ENCODE peak calls at places on chromosome 17, in nine cellular contexts. One of them, this sample, is unnamed.
A peak's percentile ranks its signal among the peaks of the same experiment; 100 is the strongest.

GRCh38 chr17:82053130-82053529 is 1.4 kb downstream of the GPS1 start:
- DNase-seq in stomach: no peak
- DNase-seq in breast epithelium: no peak
- DNase-seq in upper lobe of left lung: no peak
- DNase-seq in GM12891: no peak
- DNase-seq in Panc1: no peak
- DNase-seq in transverse colon: no peak
- DNase-seq in GM23338: no peak
- DNase-seq in K562: no peak
- DNase-seq in this sample: peak; percentile 69

GRCh38 chr17:11272191-11272590 is 31.2 kb downstream of the SHISA6 start:
- DNase-seq in stomach: no peak
- DNase-seq in breast epithelium: no peak
- DNase-seq in upper lobe of left lung: no peak
- DNase-seq in GM12891: no peak
- DNase-seq in Panc1: no peak
- DNase-seq in transverse colon: no peak
- DNase-seq in GM23338: no peak
- DNase-seq in K562: no peak
- DNase-seq in this sample: no peak

GRCh38 chr17:10052414-10052813 is 146.0 kb downstream of the GAS7 start:
- DNase-seq in stomach: no peak
- DNase-seq in breast epithelium: no peak
- DNase-seq in upper lobe of left lung: no peak
- DNase-seq in GM12891: no peak
- DNase-seq in Panc1: no peak
- DNase-seq in transverse colon: no peak
- DNase-seq in GM23338: no peak
- DNase-seq in K562: no peak
- DNase-seq in this sample: no peak

GRCh38 chr17:53837131-53837530 is 14.4 kb downstream of the KIF2B start:
- DNase-seq in stomach: no peak
- DNase-seq in breast epithelium: no peak
- DNase-seq in upper lobe of left lung: no peak
- DNase-seq in GM12891: no peak
- DNase-seq in Panc1: no peak
- DNase-seq in transverse colon: no peak
- DNase-seq in GM23338: no peak
- DNase-seq in K562: no peak
- DNase-seq in this sample: no peak

GRCh38 chr17:19290047-19290705 is 53.0 kb downstream of the EPN2 start:
- DNase-seq in stomach: no peak
- DNase-seq in breast epithelium: no peak
- DNase-seq in upper lobe of left lung: no peak
- DNase-seq in GM12891: no peak
- DNase-seq in Panc1: no peak
- DNase-seq in transverse colon: no peak
- DNase-seq in GM23338: no peak
- DNase-seq in K562: no peak
- DNase-seq in this sample: peak; percentile 63

GRCh38 chr17:30372755-30373154 is 6.0 kb upstream of the CPD start:
- DNase-seq in stomach: no peak
- DNase-seq in breast epithelium: no peak
- DNase-seq in upper lobe of left lung: no peak
- DNase-seq in GM12891: no peak
- DNase-seq in Panc1: no peak
- DNase-seq in transverse colon: no peak
- DNase-seq in GM23338: peak; percentile 50
- DNase-seq in K562: peak; percentile 19
- DNase-seq in this sample: no peak

GRCh38 chr17:82003411-82004381 is 19.0 kb downstream of the CENPX start:
- DNase-seq in stomach: no peak
- DNase-seq in breast epithelium: peak; percentile 70
- DNase-seq in upper lobe of left lung: no peak
- DNase-seq in GM12891: no peak
- DNase-seq in Panc1: peak; percentile 41
- DNase-seq in transverse colon: peak; percentile 53
- DNase-seq in GM23338: no peak
- DNase-seq in K562: no peak
- DNase-seq in this sample: no peak

GRCh38 chr17:73493212-73493814 is 150.9 kb downstream of the SDK2 start:
- DNase-seq in stomach: no peak
- DNase-seq in breast epithelium: no peak
- DNase-seq in upper lobe of left lung: no peak
- DNase-seq in GM12891: no peak
- DNase-seq in Panc1: no peak
- DNase-seq in transverse colon: no peak
- DNase-seq in GM23338: peak; percentile 69
- DNase-seq in K562: no peak
- DNase-seq in this sample: peak; percentile 39

GRCh38 chr17:82978765-82979349 is 100.6 kb upstream of the METRNL start:
- DNase-seq in stomach: no peak
- DNase-seq in breast epithelium: no peak
- DNase-seq in upper lobe of left lung: no peak
- DNase-seq in GM12891: peak; percentile 52
- DNase-seq in Panc1: no peak
- DNase-seq in transverse colon: no peak
- DNase-seq in GM23338: no peak
- DNase-seq in K562: no peak
- DNase-seq in this sample: no peak

GRCh38 chr17:72879877-72880276 is 212.6 kb downstream of the SLC39A11 start:
- DNase-seq in stomach: no peak
- DNase-seq in breast epithelium: no peak
- DNase-seq in upper lobe of left lung: no peak
- DNase-seq in GM12891: no peak
- DNase-seq in Panc1: no peak
- DNase-seq in transverse colon: no peak
- DNase-seq in GM23338: no peak
- DNase-seq in K562: no peak
- DNase-seq in this sample: no peak

GRCh38 chr17:72373910-72374741 is 253.3 kb downstream of the SOX9 start:
- DNase-seq in stomach: no peak
- DNase-seq in breast epithelium: no peak
- DNase-seq in upper lobe of left lung: no peak
- DNase-seq in GM12891: no peak
- DNase-seq in Panc1: no peak
- DNase-seq in transverse colon: no peak
- DNase-seq in GM23338: no peak
- DNase-seq in K562: no peak
- DNase-seq in this sample: no peak

GRCh38 chr17:1783834-1784611 is 22.2 kb downstream of the SERPINF1 start:
- DNase-seq in stomach: peak; percentile 63
- DNase-seq in breast epithelium: no peak
- DNase-seq in upper lobe of left lung: peak; percentile 94
- DNase-seq in GM12891: no peak
- DNase-seq in Panc1: peak; percentile 8
- DNase-seq in transverse colon: peak; percentile 74
- DNase-seq in GM23338: peak; percentile 55
- DNase-seq in K562: peak; percentile 56
- DNase-seq in this sample: peak; percentile 87

GRCh38 chr17:50058296-50058945 is 2.5 kb downstream of the ITGA3 start:
- DNase-seq in stomach: no peak
- DNase-seq in breast epithelium: no peak
- DNase-seq in upper lobe of left lung: no peak
- DNase-seq in GM12891: no peak
- DNase-seq in Panc1: no peak
- DNase-seq in transverse colon: no peak
- DNase-seq in GM23338: no peak
- DNase-seq in K562: no peak
- DNase-seq in this sample: peak; percentile 42
- TF ChIP-seq POLR2AphosphoS5 in stomach: no peak
- TF ChIP-seq POLR2AphosphoS5 in breast epithelium: no peak
- TF ChIP-seq POLR2AphosphoS5 in upper lobe of left lung: peak; percentile 51
- TF ChIP-seq POLR2AphosphoS5 in GM12891: no peak
- TF ChIP-seq POLR2AphosphoS5 in Panc1: no peak
- TF ChIP-seq POLR2AphosphoS5 in transverse colon: peak; percentile 85
- TF ChIP-seq POLR2AphosphoS5 in GM23338: no peak
- TF ChIP-seq POLR2AphosphoS5 in K562: no peak
- TF ChIP-seq POLR2AphosphoS5 in this sample: peak; percentile 33

DNA sequence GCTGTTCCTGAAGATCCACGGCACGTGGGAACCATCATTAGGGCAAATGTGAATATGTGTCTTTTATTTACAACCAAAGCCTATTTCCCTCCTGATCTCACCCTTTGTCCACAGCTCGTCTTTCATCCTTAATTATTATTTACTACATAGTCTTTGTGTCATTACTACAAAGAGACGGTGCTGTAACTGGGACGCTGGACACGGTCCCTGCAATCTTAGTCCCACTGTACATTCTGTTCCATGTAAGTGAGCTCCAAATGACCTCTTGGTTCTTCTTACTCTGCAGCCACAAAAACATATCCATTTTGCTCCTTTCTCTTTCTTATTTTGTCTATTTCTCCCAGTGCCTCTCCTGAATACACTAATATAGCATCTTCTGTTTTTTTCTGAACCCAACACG is 12.7 kb upstream of the KRT23 start:
- DNase-seq in stomach: no peak
- DNase-seq in breast epithelium: no peak
- DNase-seq in upper lobe of left lung: no peak
- DNase-seq in GM12891: no peak
- DNase-seq in Panc1: no peak
- DNase-seq in transverse colon: no peak
- DNase-seq in GM23338: no peak
- DNase-seq in K562: no peak
- DNase-seq in this sample: no peak
- TF ChIP-seq POLR2AphosphoS5 in stomach: no peak
- TF ChIP-seq POLR2AphosphoS5 in breast epithelium: no peak
- TF ChIP-seq POLR2AphosphoS5 in upper lobe of left lung: no peak
- TF ChIP-seq POLR2AphosphoS5 in GM12891: no peak
- TF ChIP-seq POLR2AphosphoS5 in Panc1: no peak
- TF ChIP-seq POLR2AphosphoS5 in transverse colon: no peak
- TF ChIP-seq POLR2AphosphoS5 in GM23338: no peak
- TF ChIP-seq POLR2AphosphoS5 in K562: no peak
- TF ChIP-seq POLR2AphosphoS5 in this sample: no peak

GRCh38 chr17:31493656-31494155 is 102.2 kb downstream of the RAB11FIP4 start:
- DNase-seq in stomach: no peak
- DNase-seq in breast epithelium: no peak
- DNase-seq in upper lobe of left lung: no peak
- DNase-seq in GM12891: no peak
- DNase-seq in Panc1: no peak
- DNase-seq in transverse colon: peak; percentile 37
- DNase-seq in GM23338: no peak
- DNase-seq in K562: no peak
- DNase-seq in this sample: no peak
- TF ChIP-seq POLR2AphosphoS5 in stomach: no peak
- TF ChIP-seq POLR2AphosphoS5 in breast epithelium: no peak
- TF ChIP-seq POLR2AphosphoS5 in upper lobe of left lung: no peak
- TF ChIP-seq POLR2AphosphoS5 in GM12891: no peak
- TF ChIP-seq POLR2AphosphoS5 in Panc1: no peak
- TF ChIP-seq POLR2AphosphoS5 in transverse colon: no peak
- TF ChIP-seq POLR2AphosphoS5 in GM23338: no peak
- TF ChIP-seq POLR2AphosphoS5 in K562: no peak
- TF ChIP-seq POLR2AphosphoS5 in this sample: no peak

GRCh38 chr17:76586741-76587487 is 1.3 kb upstream of the ST6GALNAC2 start:
- DNase-seq in stomach: no peak
- DNase-seq in breast epithelium: no peak
- DNase-seq in upper lobe of left lung: no peak
- DNase-seq in GM12891: no peak
- DNase-seq in Panc1: no peak
- DNase-seq in transverse colon: no peak
- DNase-seq in GM23338: peak; percentile 67
- DNase-seq in K562: no peak
- DNase-seq in this sample: no peak

GRCh38 chr17:76585048-76585648 is 512 bp downstream of the ST6GALNAC2 start:
- DNase-seq in stomach: peak; percentile 52
- DNase-seq in breast epithelium: no peak
- DNase-seq in upper lobe of left lung: peak; percentile 48
- DNase-seq in GM12891: no peak
- DNase-seq in Panc1: no peak
- DNase-seq in transverse colon: peak; percentile 43
- DNase-seq in GM23338: peak; percentile 53
- DNase-seq in K562: no peak
- DNase-seq in this sample: peak; percentile 86

GRCh38 chr17:76584427-76585047 is 1.1 kb downstream of the ST6GALNAC2 start:
- DNase-seq in stomach: no peak
- DNase-seq in breast epithelium: no peak
- DNase-seq in upper lobe of left lung: peak; percentile 45
- DNase-seq in GM12891: no peak
- DNase-seq in Panc1: no peak
- DNase-seq in transverse colon: no peak
- DNase-seq in GM23338: peak; percentile 76
- DNase-seq in K562: no peak
- DNase-seq in this sample: no peak

GRCh38 chr17:76588182-76588581 is 2.5 kb upstream of the ST6GALNAC2 start:
- DNase-seq in stomach: no peak
- DNase-seq in breast epithelium: no peak
- DNase-seq in upper lobe of left lung: no peak
- DNase-seq in GM12891: no peak
- DNase-seq in Panc1: no peak
- DNase-seq in transverse colon: no peak
- DNase-seq in GM23338: no peak
- DNase-seq in K562: no peak
- DNase-seq in this sample: no peak

DNA sequence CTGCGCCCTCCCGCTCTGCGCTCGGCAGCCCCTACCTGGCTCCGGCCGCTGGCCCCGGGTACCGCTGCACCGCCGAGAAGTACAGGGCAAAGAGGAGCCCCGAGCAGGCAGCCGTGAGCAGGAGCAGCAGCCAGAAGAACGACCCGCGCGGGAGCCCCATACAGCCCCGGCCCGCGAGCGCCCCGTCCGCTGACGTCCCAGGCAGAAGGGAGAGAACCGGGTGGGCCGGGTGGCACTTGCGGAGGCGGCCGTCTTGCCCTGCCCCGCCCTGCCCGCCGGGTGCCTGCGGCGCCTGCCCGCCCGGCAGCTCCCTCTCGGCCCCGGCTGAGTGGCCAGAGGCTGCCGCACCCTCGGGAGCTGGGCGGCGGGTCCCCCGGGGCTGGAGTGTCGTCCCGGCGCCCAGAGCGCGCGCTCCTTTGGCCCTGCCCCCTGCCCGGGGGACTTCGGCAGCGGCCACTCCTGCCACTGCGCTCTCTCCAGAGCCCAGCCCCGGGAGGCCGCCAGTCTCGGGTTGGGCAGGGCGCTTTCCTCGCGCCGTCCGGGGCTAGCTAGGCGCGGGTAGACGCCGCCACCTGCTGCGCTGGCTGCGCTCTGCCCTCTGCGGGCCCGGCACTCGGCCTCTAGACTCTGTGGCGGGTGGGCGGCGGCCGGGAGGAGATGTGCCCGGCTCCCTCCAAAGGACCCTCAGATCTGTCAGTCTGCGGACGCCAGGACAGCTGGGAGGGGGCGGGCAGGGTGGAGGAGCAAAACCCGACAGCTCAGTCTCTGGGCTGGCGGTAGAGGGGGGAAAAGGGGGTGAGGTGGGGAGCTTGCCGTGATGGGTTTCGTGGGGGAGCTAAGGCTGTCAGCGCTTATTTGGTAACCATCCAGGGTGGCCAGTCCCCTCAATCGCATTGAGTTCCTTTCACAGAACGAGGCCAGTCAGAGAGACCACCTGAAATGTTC is at the start of gene ST6GALNAC2:
- DNase-seq in stomach: peak; percentile 84
- DNase-seq in breast epithelium: peak; percentile 81
- DNase-seq in upper lobe of left lung: peak; percentile 90
- DNase-seq in GM12891: no peak
- DNase-seq in Panc1: no peak
- DNase-seq in transverse colon: peak; percentile 71
- DNase-seq in GM23338: peak; percentile 56
- DNase-seq in K562: no peak
- DNase-seq in this sample: peak; percentile 94
- TF ChIP-seq POLR2AphosphoS5 in stomach: peak; percentile 4
- TF ChIP-seq POLR2AphosphoS5 in breast epithelium: peak; percentile 41
- TF ChIP-seq POLR2AphosphoS5 in upper lobe of left lung: peak; percentile 33
- TF ChIP-seq POLR2AphosphoS5 in GM12891: no peak
- TF ChIP-seq POLR2AphosphoS5 in Panc1: no peak
- TF ChIP-seq POLR2AphosphoS5 in transverse colon: no peak
- TF ChIP-seq POLR2AphosphoS5 in GM23338: no peak
- TF ChIP-seq POLR2AphosphoS5 in K562: no peak
- TF ChIP-seq POLR2AphosphoS5 in this sample: peak; percentile 69

GRCh38 chr17:55434721-55435120 is 13.1 kb upstream of the MMD start:
- DNase-seq in stomach: no peak
- DNase-seq in breast epithelium: no peak
- DNase-seq in upper lobe of left lung: no peak
- DNase-seq in GM12891: no peak
- DNase-seq in Panc1: no peak
- DNase-seq in transverse colon: no peak
- DNase-seq in GM23338: no peak
- DNase-seq in K562: no peak
- DNase-seq in this sample: no peak
- TF ChIP-seq POLR2AphosphoS5 in stomach: no peak
- TF ChIP-seq POLR2AphosphoS5 in breast epithelium: no peak
- TF ChIP-seq POLR2AphosphoS5 in upper lobe of left lung: no peak
- TF ChIP-seq POLR2AphosphoS5 in GM12891: no peak
- TF ChIP-seq POLR2AphosphoS5 in Panc1: no peak
- TF ChIP-seq POLR2AphosphoS5 in transverse colon: no peak
- TF ChIP-seq POLR2AphosphoS5 in GM23338: no peak
- TF ChIP-seq POLR2AphosphoS5 in K562: no peak
- TF ChIP-seq POLR2AphosphoS5 in this sample: no peak

This sample was measured in spleen.